ENCODE peak calls at places on chromosomes 7 and 10, in eight cellular contexts. X, W, L, U, S, Q, Y and V are unnamed samples.

GRCh38 chr10:37379991-37380390 is 254.6 kb downstream of the ANKRD30A start:
- DNase-seq in X (peak), W (no peak), L (no peak), U (no peak), S (peak), Q (no peak), Y (no peak), V (no peak)

GRCh38 chr7:7569615-7570014 is 2.9 kb downstream of the MIOS start:
- DNase-seq in X (no peak), W (no peak), L (no peak), U (no peak), S (no peak), Q (no peak), Y (no peak), V (no peak)

GRCh38 chr7:47180268-47180826 is 401.6 kb downstream of the TNS3 start:
- DNase-seq in X (peak), W (peak), L (peak), U (peak), S (peak), Q (no peak), Y (peak), V (no peak)

GRCh38 chr10:80506836-80507483 is 30.7 kb upstream of the SH2D4B start:
- DNase-seq in X (no peak), W (no peak), L (no peak), U (no peak), S (no peak), Q (no peak), Y (no peak), V (no peak)

GRCh38 chr7:155951554-155952158 is 139.4 kb upstream of the SHH start:
- DNase-seq in X (peak), W (no peak), L (no peak), U (no peak), S (peak), Q (no peak), Y (peak), V (no peak)

GRCh38 chr10:92573091-92573797 is 649 bp downstream of the IDE start:
- DNase-seq in X (peak), W (peak), L (peak), U (no peak), S (peak), Q (no peak), Y (no peak), V (no peak)

GRCh38 chr10:70222340-70222794 is 10.9 kb downstream of the PPA1 start:
- DNase-seq in X (peak), W (no peak), L (no peak), U (no peak), S (peak), Q (no peak), Y (peak), V (no peak)

GRCh38 chr10:104350146-104350635 is 3.4 kb upstream of the CFAP58 start:
- DNase-seq in X (peak), W (peak), L (peak), U (no peak), S (peak), Q (peak), Y (no peak), V (no peak)

GRCh38 chr10:90579602-90580242 is 278.1 kb downstream of the HTR7 start:
- DNase-seq in X (peak), W (peak), L (no peak), U (no peak), S (peak), Q (no peak), Y (no peak), V (no peak)

GRCh38 chr7:143375298-143376034 is 5.7 kb upstream of the ZYX start:
- DNase-seq in X (peak), W (peak), L (no peak), U (no peak), S (peak), Q (no peak), Y (no peak), V (no peak)

GRCh38 chr7:102044984-102045673 is 227.7 kb downstream of the CUX1 start:
- DNase-seq in X (peak), W (peak), L (peak), U (peak), S (peak), Q (peak), Y (no peak), V (no peak)